ENCODE peak calls at places on chromosomes 3 and 15, in seven cellular contexts. A is adipocyte, Q is colonic mucosa, F is SK-N-MC, L is trophoblast cell, I is SK-N-SH, X is PC-3. B is an unnamed sample.

GRCh38 chr15:77473328-77473727 is 52.6 kb downstream of the HMG20A start:
- DNase-seq in F (no peak), A (no peak), Q (no peak), I (no peak), L (no peak), X (no peak), B (no peak)

GRCh38 chr3:30475038-30475808 is 131.2 kb upstream of the TGFBR2 start:
- DNase-seq in Q (no peak), I (no peak), L (peak), A (no peak), F (no peak), X (no peak), B (no peak)

GRCh38 chr3:168961271-168961670 is 702.2 kb downstream of the MECOM start:
- DNase-seq in L (no peak), F (no peak), A (no peak), X (no peak), Q (no peak), I (no peak), B (no peak)

GRCh38 chr3:45124956-45125355 is 21.2 kb downstream of the CDCP1 start:
- DNase-seq in A (no peak), F (no peak), L (no peak), Q (no peak), I (no peak), X (no peak), B (no peak)

GRCh38 chr3:171270541-171270940 is 189.7 kb downstream of the TNIK start:
- DNase-seq in F (no peak), Q (no peak), I (no peak), A (no peak), L (no peak), X (no peak), B (no peak)

GRCh38 chr3:143511174-143511879 is 336.9 kb downstream of the SLC9A9 start:
- DNase-seq in Q (no peak), A (no peak), F (no peak), I (no peak), X (no peak), L (no peak), B (no peak)

GRCh38 chr3:23302276-23302675 is 99.1 kb downstream of the UBE2E2 start:
- DNase-seq in Q (no peak), F (no peak), L (peak), X (no peak), A (peak), I (no peak), B (no peak)

GRCh38 chr15:68303560-68304436 is 26.3 kb downstream of the FEM1B start:
- DNase-seq in I (no peak), L (no peak), A (no peak), Q (peak), F (no peak), X (peak), B (no peak)

GRCh38 chr3:34132069-34132677 is 333.7 kb downstream of the PDCD6IP start:
- DNase-seq in L (no peak), X (no peak), Q (no peak), F (no peak), I (no peak), A (peak), B (no peak)

GRCh38 chr3:195850857-195851531 is 39.3 kb upstream of the MUC4 start:
- DNase-seq in Q (peak), F (peak), I (peak), X (peak), L (peak), A (peak), B (peak)

GRCh38 chr3:115851571-115851970 is 228.3 kb downstream of the GAP43 start:
- DNase-seq in Q (no peak), X (no peak), L (no peak), I (no peak), A (no peak), F (no peak), B (no peak)

GRCh38 chr15:83030021-83030420 is 18.6 kb upstream of the C15orf40 start:
- DNase-seq in F (no peak), I (no peak), A (no peak), L (no peak), X (no peak), Q (no peak), B (no peak)

GRCh38 chr3:37221407-37221806 is 47.0 kb upstream of the LRRFIP2 start:
- DNase-seq in X (peak), F (no peak), Q (no peak), A (peak), L (peak), I (no peak), B (no peak)

GRCh38 chr3:32109256-32109655 is 2.8 kb downstream of the GPD1L start:
- DNase-seq in X (peak), A (peak), I (peak), F (no peak), L (peak), Q (peak), B (no peak)

GRCh38 chr15:63232943-63233342 is 43.5 kb downstream of the RAB8B start:
- DNase-seq in Q (no peak), A (no peak), I (no peak), F (no peak), X (no peak), L (peak), B (no peak)

DNA sequence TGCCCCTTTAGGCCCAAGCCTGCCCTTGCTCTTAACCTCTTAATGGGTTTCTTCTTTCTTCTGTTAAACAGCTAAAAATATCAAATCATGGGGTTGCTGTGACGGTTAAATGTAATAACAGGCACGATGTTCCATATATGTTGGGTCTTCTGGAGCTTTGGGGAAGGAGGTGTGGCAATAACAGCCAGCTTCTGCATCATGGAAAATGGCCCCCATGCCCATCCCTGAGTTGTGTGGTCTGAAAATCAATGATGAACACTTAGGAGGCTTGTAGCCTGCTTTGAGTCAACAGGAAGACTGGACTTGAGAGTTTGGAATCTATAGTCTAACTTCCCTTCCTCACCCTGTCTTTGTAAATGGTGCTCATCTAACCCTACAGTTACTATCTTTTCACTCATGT is 27.3 kb downstream of the SMAD3 start:
- DNase-seq in A (no peak), L (no peak), I (no peak), X (no peak), Q (no peak), F (no peak), B (no peak)
- H3K9ac ChIP-seq in A (no peak), L (no peak), I (no peak), X (no peak), Q (no peak), F (no peak), B (no peak)

DNA sequence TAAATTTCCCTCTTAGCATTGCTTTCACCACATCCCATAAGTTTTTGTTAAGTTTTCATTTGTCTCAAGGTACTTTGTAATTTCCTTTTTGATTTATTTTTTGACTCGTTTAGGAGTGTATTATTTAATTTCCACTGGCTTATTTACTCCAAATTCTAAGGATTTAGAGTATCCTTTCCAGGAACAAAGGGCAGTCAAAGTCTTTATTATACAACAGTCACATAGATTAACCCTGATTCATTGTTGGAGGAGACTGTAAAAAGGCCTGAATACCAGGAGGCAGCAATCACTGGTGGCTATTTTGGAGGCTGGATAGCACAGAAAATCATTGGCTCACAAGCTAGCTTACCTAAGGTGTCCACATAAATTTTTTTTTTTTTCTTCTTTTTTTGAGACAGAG is 39.9 kb downstream of the OIP5 start:
- DNase-seq in L (no peak), I (no peak), F (no peak), Q (no peak), X (no peak), A (no peak), B (no peak)
- H3K9ac ChIP-seq in L (no peak), I (no peak), F (no peak), Q (no peak), X (no peak), A (no peak), B (no peak)

GRCh38 chr15:42270996-42271395 is 2.0 kb upstream of the GANC start:
- DNase-seq in F (no peak), X (peak), A (no peak), Q (no peak), I (no peak), L (no peak), B (no peak)
- H3K9ac ChIP-seq in F (peak), X (peak), A (peak), Q (no peak), I (peak), L (no peak), B (no peak)

DNA sequence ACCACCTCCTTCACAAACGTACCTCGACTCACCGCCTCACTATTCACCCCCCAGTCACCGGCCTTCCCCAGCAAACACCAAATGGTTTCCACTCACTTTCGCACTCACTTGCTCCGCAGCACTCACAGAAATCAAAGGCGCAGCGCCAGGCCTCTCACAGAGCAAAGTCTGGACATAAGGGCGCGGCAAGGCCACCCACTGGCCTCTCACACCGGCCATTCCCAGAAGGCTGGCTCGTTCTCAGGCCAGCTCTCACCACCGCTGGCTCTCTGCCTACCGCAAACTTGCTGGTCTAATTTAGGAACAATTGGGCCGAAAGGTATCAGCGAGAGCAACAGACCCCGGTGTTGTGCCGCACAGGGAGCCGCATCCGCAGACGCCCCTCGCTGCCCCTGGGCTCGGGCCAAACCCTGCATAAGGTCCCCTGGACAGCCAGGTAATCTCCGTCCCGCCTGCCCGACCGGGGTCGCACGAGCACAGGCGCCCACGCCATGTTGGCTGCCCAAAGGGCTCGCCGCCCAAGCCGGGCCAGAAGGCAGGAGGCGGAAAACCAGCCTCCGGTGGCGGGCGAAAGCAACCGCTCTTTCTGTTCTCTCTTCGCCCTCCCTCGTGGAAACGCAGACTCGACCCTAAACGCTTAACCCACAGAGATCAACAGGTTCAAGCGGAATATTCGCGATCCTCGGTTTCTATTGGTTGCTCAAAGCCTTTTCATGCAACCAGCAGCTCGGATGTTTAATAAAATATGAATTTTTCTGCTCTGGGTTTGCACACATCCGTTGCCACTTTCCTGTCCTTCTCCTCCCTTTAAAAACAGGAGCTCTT is 2.9 kb downstream of the SHOX2 start:
- DNase-seq in L (no peak), A (no peak), Q (peak), I (no peak), F (no peak), X (no peak), B (no peak)
- H3K9ac ChIP-seq in L (no peak), A (peak), Q (no peak), I (no peak), F (no peak), X (no peak), B (no peak)

DNA sequence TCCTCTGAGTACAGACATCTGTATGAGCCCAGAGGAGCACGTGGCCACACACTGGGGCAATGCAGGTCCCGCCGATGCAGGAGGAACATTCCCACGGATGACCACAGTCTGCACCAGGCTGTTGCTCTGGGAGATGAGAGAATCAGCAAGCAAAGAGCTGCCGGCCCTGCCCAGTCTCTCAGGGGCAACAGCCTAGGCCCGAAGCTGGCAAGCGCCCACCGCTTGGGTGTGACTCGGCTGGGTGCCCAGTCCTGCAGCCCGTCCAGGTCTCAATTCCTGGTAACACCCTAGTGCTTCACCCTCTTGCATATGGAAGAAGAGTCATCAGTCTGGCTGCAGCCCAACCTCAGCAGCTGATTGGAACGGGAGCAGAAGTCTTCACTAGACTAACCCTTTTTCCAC is 153.7 kb upstream of the HES1 start:
- DNase-seq in X (peak), Q (peak), I (no peak), A (no peak), F (no peak), L (no peak), B (no peak)
- H3K9ac ChIP-seq in X (no peak), Q (no peak), I (no peak), A (no peak), F (no peak), L (no peak), B (no peak)

GRCh38 chr15:31869640-31870335 is 160.5 kb upstream of the CHRNA7 start:
- DNase-seq in F (no peak), X (no peak), L (no peak), Q (no peak), I (peak), A (peak), B (no peak)
- H3K9ac ChIP-seq in F (no peak), X (no peak), L (no peak), Q (peak), I (no peak), A (peak), B (no peak)

GRCh38 chr3:10933470-10933957 is 59.0 kb upstream of the SLC6A1 start:
- DNase-seq in A (no peak), L (no peak), Q (no peak), I (no peak), X (no peak), F (no peak), B (no peak)
- H3K9ac ChIP-seq in A (no peak), L (no peak), Q (no peak), I (no peak), X (no peak), F (no peak), B (no peak)

GRCh38 chr3:187314176-187314575 is 22.6 kb upstream of the MASP1 start:
- DNase-seq in L (no peak), A (peak), I (no peak), Q (no peak), F (no peak), X (no peak), B (no peak)

GRCh38 chr3:187315872-187316271 is 24.3 kb upstream of the MASP1 start:
- DNase-seq in X (no peak), L (no peak), Q (no peak), A (no peak), F (no peak), I (no peak), B (no peak)

GRCh38 chr3:187321766-187322165 is 30.2 kb upstream of the MASP1 start:
- DNase-seq in I (no peak), F (no peak), X (no peak), Q (no peak), A (no peak), L (no peak), B (no peak)

GRCh38 chr3:187319699-187320302 is 28.3 kb upstream of the MASP1 start:
- DNase-seq in Q (peak), X (peak), F (peak), L (peak), A (peak), I (peak), B (peak)

GRCh38 chr3:187318819-187319616 is 27.5 kb upstream of the MASP1 start:
- DNase-seq in X (peak), I (peak), F (peak), Q (peak), A (peak), L (peak), B (peak)
- H3K9ac ChIP-seq in X (no peak), I (no peak), F (peak), Q (peak), A (peak), L (no peak), B (no peak)

GRCh38 chr15:75202251-75203016 is 752 bp downstream of the C15orf39 start:
- DNase-seq in F (no peak), Q (peak), X (peak), I (peak), L (peak), A (peak), B (peak)
- H3K9ac ChIP-seq in F (peak), Q (peak), X (peak), I (peak), L (peak), A (peak), B (peak)